ENCODE peak calls at places on chromosomes 11 and 22, in five cellular contexts. A is effector memory CD4-positive, alpha-beta T cell; O is effector CD4-positive, alpha-beta T cell; Q is NCI-H2081 treated with DMSO at 0.1 percent for 48 hours; T is gastrocnemius medialis. R is an unnamed sample.

GRCh38 chr22:46354176-46354992 is 18.9 kb downstream of the TRMU start:
- DNase-seq in Q (no peak), A (no peak), T (no peak), O (no peak), R (no peak)

GRCh38 chr11:66607126-66607834 is 9.2 kb upstream of the RBM14 start:
- DNase-seq in A (no peak), O (no peak), T (no peak), Q (no peak), R (no peak)

GRCh38 chr11:65290448-65291165 is 24.1 kb upstream of the CDC42EP2 start:
- DNase-seq in T (peak), O (no peak), A (no peak), Q (no peak), R (no peak)

GRCh38 chr11:34653851-34654490 is 33.1 kb downstream of the EHF start:
- DNase-seq in O (no peak), A (no peak), T (peak), Q (no peak), R (no peak)

GRCh38 chr22:24592846-24593809 is at the start of gene LRRC75B:
- DNase-seq in T (peak), Q (no peak), O (no peak), A (no peak), R (peak)

GRCh38 chr22:29780781-29781676 is 13.9 kb downstream of the UQCR10 start:
- DNase-seq in Q (no peak), A (no peak), O (no peak), T (no peak), R (no peak)

GRCh38 chr11:12287009-12287373 is 90.4 kb upstream of the PARVA start:
- DNase-seq in Q (no peak), T (no peak), A (no peak), O (no peak), R (no peak)

GRCh38 chr11:10785146-10785474 is 23.6 kb downstream of the EIF4G2 start:
- DNase-seq in A (no peak), O (no peak), Q (no peak), T (no peak), R (no peak)

GRCh38 chr11:10460611-10461275 is 5.7 kb downstream of the AMPD3 start:
- DNase-seq in Q (no peak), A (no peak), O (no peak), T (no peak), R (no peak)

GRCh38 chr11:78555592-78555991 is 19.1 kb downstream of the NARS2 start:
- DNase-seq in O (no peak), Q (no peak), T (no peak), A (no peak), R (no peak)

GRCh38 chr11:134181707-134182106 is 42.1 kb downstream of the NCAPD3 start:
- DNase-seq in T (no peak), A (no peak), O (no peak), Q (no peak), R (no peak)

GRCh38 chr11:93902921-93903320 is 52.5 kb upstream of the VSTM5 start:
- DNase-seq in A (no peak), Q (no peak), T (no peak), O (no peak), R (no peak)

GRCh38 chr11:111170761-111171379 is 74.7 kb upstream of the POU2AF2 start:
- DNase-seq in T (no peak), O (no peak), Q (no peak), A (no peak), R (no peak)

GRCh38 chr22:24427500-24428164 is at the start of gene ADORA2A:
- DNase-seq in T (no peak), Q (no peak), O (peak), A (peak), R (peak)

GRCh38 chr11:67572747-67573419 is 10.7 kb upstream of the GSTP1 start:
- DNase-seq in O (no peak), A (no peak), Q (no peak), T (peak), R (no peak)

GRCh38 chr11:29321293-29322132 is 695.3 kb downstream of the KCNA4 start:
- DNase-seq in A (no peak), O (no peak), T (no peak), Q (no peak), R (no peak)

GRCh38 chr11:38460429-38460828 is 1862.4 kb upstream of the RAG2 start:
- DNase-seq in O (no peak), Q (no peak), A (no peak), T (no peak), R (no peak)

GRCh38 chr11:121337740-121338272 is 45.2 kb downstream of the SC5D start:
- DNase-seq in T (no peak), Q (no peak), A (no peak), O (no peak), R (no peak)

GRCh38 chr11:119910650-119911049 is 181.7 kb upstream of the NECTIN1 start:
- DNase-seq in T (no peak), Q (no peak), O (no peak), A (no peak), R (no peak)

R was measured in effector memory CD8-positive, alpha-beta T cell.